ENCODE peak calls at places on chromosomes 1 and 21, in five cellular contexts. X is endothelial cell of umbilical vein; N is A549; K is lower lobe of right lung; C is CD8-positive, alpha-beta T cell. Y is an unnamed sample.

GRCh38 chr1:58933599-58933926 is 149.7 kb upstream of the JUN start:
- DNase-seq in X (no peak), N (no peak), K (no peak), C (no peak), Y (peak)

GRCh38 chr1:88943221-88943620 is 49.2 kb downstream of the KYAT3 start:
- DNase-seq in X (no peak), N (no peak), K (no peak), C (no peak), Y (no peak)

GRCh38 chr1:2209400-2210083 is 15.0 kb upstream of the FAAP20 start:
- DNase-seq in X (no peak), N (no peak), K (no peak), C (no peak), Y (no peak)

GRCh38 chr1:150549496-150550221 is 451 bp downstream of the ADAMTSL4 start:
- DNase-seq in X (no peak), N (no peak), K (no peak), C (peak), Y (no peak)

GRCh38 chr1:79633456-79633855 is 626.9 kb upstream of the ADGRL4 start:
- DNase-seq in X (peak), N (no peak), K (no peak), C (no peak), Y (no peak)

GRCh38 chr1:162370721-162371120 is 5.9 kb downstream of the SPATA46 start:
- DNase-seq in X (no peak), N (no peak), K (no peak), C (no peak), Y (no peak)

GRCh38 chr1:22158654-22159053 is 15.8 kb upstream of the WNT4 start:
- DNase-seq in X (no peak), N (no peak), K (no peak), C (no peak), Y (no peak)

GRCh38 chr1:226485192-226485591 is 63.4 kb upstream of the STUM start:
- DNase-seq in X (no peak), N (no peak), K (no peak), C (no peak), Y (no peak)

GRCh38 chr1:10634428-10635384 is 160.0 kb downstream of the PEX14 start:
- DNase-seq in X (no peak), N (no peak), K (no peak), C (no peak), Y (peak)

GRCh38 chr1:63669151-63669961 is 76.1 kb downstream of the PGM1 start:
- DNase-seq in X (no peak), N (no peak), K (peak), C (no peak), Y (no peak)

GRCh38 chr1:113178106-113178505 is 105.1 kb downstream of the LRIG2 start:
- DNase-seq in X (no peak), N (no peak), K (no peak), C (no peak), Y (no peak)

GRCh38 chr1:30976143-30976542 is 67.6 kb upstream of the SDC3 start:
- DNase-seq in X (peak), N (no peak), K (no peak), C (no peak), Y (no peak)

GRCh38 chr1:225817611-225818061 is 7.7 kb downstream of the EPHX1 start:
- DNase-seq in X (peak), N (peak), K (peak), C (no peak), Y (peak)

GRCh38 chr1:200969726-200970521 is 53.6 kb downstream of the KIF21B start:
- DNase-seq in X (no peak), N (no peak), K (no peak), C (no peak), Y (no peak)

GRCh38 chr21:23543334-23543733 is 2063.9 kb downstream of the MRPL39 start:
- DNase-seq in X (no peak), N (no peak), K (no peak), C (no peak), Y (no peak)

GRCh38 chr1:52157582-52157981 is 15.7 kb downstream of the ZFYVE9 start:
- DNase-seq in X (no peak), N (no peak), K (no peak), C (no peak), Y (no peak)

GRCh38 chr1:51302270-51302669 is 28.1 kb downstream of the TTC39A start:
- DNase-seq in X (no peak), N (no peak), K (no peak), C (no peak), Y (no peak)

GRCh38 chr1:85599076-85599491 is 18.5 kb downstream of the CCN1 start:
- DNase-seq in X (no peak), N (no peak), K (no peak), C (no peak), Y (no peak)

GRCh38 chr1:2257245-2257627 is 29.1 kb downstream of the SKI start:
- DNase-seq in X (no peak), N (no peak), K (no peak), C (no peak), Y (peak)

GRCh38 chr1:157363660-157364140 is 188.6 kb downstream of the FCRL5 start:
- DNase-seq in X (peak), N (peak), K (no peak), C (no peak), Y (no peak)

GRCh38 chr1:3455630-3456448 is 1.4 kb downstream of the ARHGEF16 start:
- DNase-seq in X (no peak), N (no peak), K (no peak), C (no peak), Y (no peak)

GRCh38 chr1:9652379-9653194 is 1.1 kb downstream of the PIK3CD start:
- DNase-seq in X (no peak), N (no peak), K (peak), C (peak), Y (no peak)

GRCh38 chr1:100614570-100614969 is 76.6 kb downstream of the GPR88 start:
- DNase-seq in X (no peak), N (no peak), K (no peak), C (no peak), Y (no peak)

GRCh38 chr21:29175408-29176147 is 45.1 kb downstream of the MAP3K7CL start:
- DNase-seq in X (peak), N (no peak), K (no peak), C (no peak), Y (peak)

GRCh38 chr1:7630378-7630777 is 140.7 kb upstream of the VAMP3 start:
- DNase-seq in X (no peak), N (no peak), K (no peak), C (no peak), Y (no peak)

GRCh38 chr1:185155600-185156320 is 993 bp downstream of the TRMT1L start:
- DNase-seq in X (no peak), N (no peak), K (no peak), C (no peak), Y (no peak)

GRCh38 chr1:22204989-22205913 is 62.4 kb upstream of the WNT4 start:
- DNase-seq in X (no peak), N (no peak), K (peak), C (no peak), Y (no peak)

GRCh38 chr21:46550511-46550941 is 54.4 kb downstream of the S100B start:
- DNase-seq in X (no peak), N (no peak), K (no peak), C (peak), Y (no peak)

GRCh38 chr1:247904122-247904521 is 8.7 kb downstream of the OR2W3 start:
- DNase-seq in X (no peak), N (no peak), K (no peak), C (no peak), Y (no peak)

GRCh38 chr1:185594786-185595410 is 139.3 kb upstream of the HMCN1 start:
- DNase-seq in X (no peak), N (no peak), K (no peak), C (no peak), Y (no peak)

GRCh38 chr1:183872406-183872805 is 67.5 kb downstream of the RGL1 start:
- DNase-seq in X (peak), N (no peak), K (no peak), C (no peak), Y (no peak)

GRCh38 chr1:183871568-183871967 is 66.6 kb downstream of the RGL1 start:
- DNase-seq in X (no peak), N (no peak), K (no peak), C (no peak), Y (no peak)

GRCh38 chr1:183870351-183871077 is 65.6 kb downstream of the RGL1 start:
- DNase-seq in X (no peak), N (no peak), K (no peak), C (no peak), Y (no peak)

GRCh38 chr1:183869671-183870070 is 64.8 kb downstream of the RGL1 start:
- DNase-seq in X (no peak), N (no peak), K (no peak), C (no peak), Y (no peak)

GRCh38 chr1:183871142-183871541 is 66.2 kb downstream of the RGL1 start:
- DNase-seq in X (peak), N (no peak), K (no peak), C (no peak), Y (peak)
- H3K27ac ChIP-seq in X (peak), N (no peak), K (peak), C (no peak), Y (peak)

GRCh38 chr1:198641966-198642656 is 3.3 kb downstream of the PTPRC start:
- DNase-seq in X (peak), N (no peak), K (no peak), C (no peak), Y (no peak)
- H3K4me3 ChIP-seq in X (no peak), N (no peak), K (peak), C (peak), Y (no peak)

DNA sequence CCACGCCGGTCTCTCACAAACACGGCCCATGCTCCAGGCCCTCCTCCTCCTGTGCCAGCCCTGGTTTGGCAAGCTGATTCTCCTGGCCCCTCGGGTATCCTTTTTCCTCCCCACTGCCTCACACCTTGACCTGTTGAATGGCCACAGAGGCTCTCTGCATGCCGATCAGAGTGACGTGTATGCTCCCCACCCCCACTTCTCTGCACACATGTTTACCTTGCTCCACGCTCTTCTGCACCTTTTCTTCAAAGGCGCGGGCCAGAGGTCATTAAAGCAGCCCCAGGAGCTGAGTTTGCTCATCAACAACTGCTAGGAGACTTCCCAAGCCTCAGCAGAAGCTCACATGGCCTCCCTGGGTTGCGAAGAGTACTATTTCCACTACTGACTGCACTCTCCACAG is 139.3 kb upstream of the EDN2 start:
- DNase-seq in X (no peak), N (no peak), K (no peak), C (no peak), Y (peak)
- H3K27ac ChIP-seq in X (no peak), N (no peak), K (no peak), C (no peak), Y (peak)

GRCh38 chr1:13890766-13891165 is 190.8 kb downstream of the PRDM2 start:
- DNase-seq in X (no peak), N (no peak), K (no peak), C (no peak), Y (no peak)
- H3K4me3 ChIP-seq in X (no peak), N (no peak), K (no peak), C (no peak), Y (no peak)

GRCh38 chr21:44331650-44332306 is 7.4 kb downstream of the CFAP410 start:
- DNase-seq in X (no peak), N (no peak), K (no peak), C (no peak), Y (no peak)
- H3K27ac ChIP-seq in X (no peak), N (no peak), K (no peak), C (no peak), Y (no peak)

DNA sequence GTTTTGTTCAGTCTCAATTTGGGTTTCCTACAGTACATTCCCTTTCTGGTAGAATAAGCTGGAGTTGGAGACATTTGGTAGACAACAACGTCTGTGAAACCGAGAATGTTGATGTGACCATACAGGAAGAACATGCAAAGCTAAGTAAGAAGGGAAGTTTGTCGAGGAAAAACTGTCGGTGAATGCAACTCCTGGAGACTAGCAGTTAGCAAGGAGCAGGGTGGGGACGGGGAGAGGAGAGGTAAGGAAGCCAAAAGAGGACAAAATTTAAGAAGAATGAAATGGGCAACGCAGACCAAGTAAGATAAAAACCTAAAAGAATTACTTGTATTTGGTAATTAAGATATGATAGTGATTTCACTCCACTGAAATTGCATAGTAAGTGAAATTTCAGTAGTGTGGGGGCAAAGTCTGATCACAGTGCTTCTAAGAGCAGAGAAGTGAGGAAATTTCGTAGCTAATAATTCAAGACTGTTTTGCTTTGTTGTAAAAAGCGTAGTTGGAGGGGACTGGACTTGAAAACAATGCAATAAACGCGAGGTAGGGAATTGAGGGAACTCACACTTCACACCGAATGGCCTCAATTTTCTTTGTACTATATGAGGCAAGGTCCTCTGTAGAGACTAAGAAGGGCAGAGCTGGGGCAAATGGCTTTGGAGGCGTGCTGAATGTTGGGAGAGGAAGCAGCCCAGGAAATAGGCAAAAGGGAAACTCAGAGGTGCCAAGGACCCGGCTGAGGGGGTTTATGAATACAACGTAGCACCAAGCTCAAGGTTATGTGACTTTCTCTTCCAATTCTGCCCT is 768 bp upstream of the GIPC2 start:
- DNase-seq in X (peak), N (no peak), K (no peak), C (no peak), Y (no peak)
- H3K4me3 ChIP-seq in X (peak), N (no peak), K (peak), C (no peak), Y (no peak)